ENCODE peak calls at places on chromosomes 5 and 9, in ten cellular contexts. One of them, this sample, is unnamed.

GRCh38 chr5:136133416-136134383 is 1.1 kb downstream of the SMAD5 start:
- DNase-seq in heart left ventricle: peak
- DNase-seq in fibroblast of villous mesenchyme: peak
- DNase-seq in H1: no peak
- DNase-seq in foreskin fibroblast: peak
- DNase-seq in cardiac fibroblast: peak
- DNase-seq in CD8-positive, alpha-beta T cell: peak
- DNase-seq in transverse colon: peak
- DNase-seq in fibroblast of pulmonary artery: peak
- DNase-seq in progenitor cell of endocrine pancreas: peak
- DNase-seq in this sample: peak

GRCh38 chr5:143495823-143496275 is 92.4 kb upstream of the NR3C1 start:
- DNase-seq in transverse colon: no peak
- DNase-seq in heart left ventricle: no peak
- DNase-seq in fibroblast of pulmonary artery: peak
- DNase-seq in H1: no peak
- DNase-seq in cardiac fibroblast: peak
- DNase-seq in foreskin fibroblast: peak
- DNase-seq in CD8-positive, alpha-beta T cell: no peak
- DNase-seq in progenitor cell of endocrine pancreas: no peak
- DNase-seq in fibroblast of villous mesenchyme: peak
- DNase-seq in this sample: no peak

GRCh38 chr5:133706732-133707430 is 94.5 kb upstream of the FSTL4 start:
- DNase-seq in CD8-positive, alpha-beta T cell: peak
- DNase-seq in heart left ventricle: no peak
- DNase-seq in transverse colon: no peak
- DNase-seq in foreskin fibroblast: no peak
- DNase-seq in progenitor cell of endocrine pancreas: no peak
- DNase-seq in H1: no peak
- DNase-seq in fibroblast of pulmonary artery: no peak
- DNase-seq in cardiac fibroblast: no peak
- DNase-seq in fibroblast of villous mesenchyme: no peak
- DNase-seq in this sample: no peak

GRCh38 chr5:15495026-15495425 is 5.0 kb upstream of the FBXL7 start:
- DNase-seq in fibroblast of villous mesenchyme: peak
- DNase-seq in foreskin fibroblast: no peak
- DNase-seq in transverse colon: no peak
- DNase-seq in fibroblast of pulmonary artery: no peak
- DNase-seq in CD8-positive, alpha-beta T cell: no peak
- DNase-seq in progenitor cell of endocrine pancreas: no peak
- DNase-seq in heart left ventricle: no peak
- DNase-seq in H1: no peak
- DNase-seq in cardiac fibroblast: no peak
- DNase-seq in this sample: peak

GRCh38 chr5:175572922-175573321 is 84.9 kb upstream of the HRH2 start:
- DNase-seq in cardiac fibroblast: peak
- DNase-seq in heart left ventricle: peak
- DNase-seq in foreskin fibroblast: peak
- DNase-seq in transverse colon: peak
- DNase-seq in progenitor cell of endocrine pancreas: no peak
- DNase-seq in fibroblast of pulmonary artery: peak
- DNase-seq in CD8-positive, alpha-beta T cell: no peak
- DNase-seq in H1: no peak
- DNase-seq in fibroblast of villous mesenchyme: peak
- DNase-seq in this sample: no peak

GRCh38 chr5:107669543-107670027 is 1.2 kb downstream of the EFNA5 start:
- DNase-seq in CD8-positive, alpha-beta T cell: no peak
- DNase-seq in transverse colon: peak
- DNase-seq in fibroblast of villous mesenchyme: peak
- DNase-seq in progenitor cell of endocrine pancreas: peak
- DNase-seq in H1: no peak
- DNase-seq in cardiac fibroblast: peak
- DNase-seq in foreskin fibroblast: peak
- DNase-seq in heart left ventricle: peak
- DNase-seq in fibroblast of pulmonary artery: peak
- DNase-seq in this sample: peak

GRCh38 chr5:116709082-116709481 is 134.5 kb upstream of the SEMA6A start:
- DNase-seq in foreskin fibroblast: no peak
- DNase-seq in H1: no peak
- DNase-seq in transverse colon: no peak
- DNase-seq in heart left ventricle: no peak
- DNase-seq in fibroblast of pulmonary artery: no peak
- DNase-seq in cardiac fibroblast: no peak
- DNase-seq in fibroblast of villous mesenchyme: no peak
- DNase-seq in progenitor cell of endocrine pancreas: no peak
- DNase-seq in CD8-positive, alpha-beta T cell: no peak
- DNase-seq in this sample: no peak

GRCh38 chr5:85512896-85513295 is 1104.8 kb upstream of the COX7C start:
- DNase-seq in CD8-positive, alpha-beta T cell: no peak
- DNase-seq in heart left ventricle: no peak
- DNase-seq in fibroblast of villous mesenchyme: no peak
- DNase-seq in foreskin fibroblast: no peak
- DNase-seq in H1: no peak
- DNase-seq in transverse colon: no peak
- DNase-seq in cardiac fibroblast: no peak
- DNase-seq in fibroblast of pulmonary artery: no peak
- DNase-seq in progenitor cell of endocrine pancreas: no peak
- DNase-seq in this sample: no peak

GRCh38 chr9:15670884-15671283 is 118.0 kb downstream of the CCDC171 start:
- DNase-seq in fibroblast of pulmonary artery: no peak
- DNase-seq in progenitor cell of endocrine pancreas: no peak
- DNase-seq in fibroblast of villous mesenchyme: no peak
- DNase-seq in CD8-positive, alpha-beta T cell: no peak
- DNase-seq in heart left ventricle: no peak
- DNase-seq in cardiac fibroblast: no peak
- DNase-seq in foreskin fibroblast: no peak
- DNase-seq in transverse colon: no peak
- DNase-seq in H1: no peak
- DNase-seq in this sample: no peak

GRCh38 chr5:5078009-5078897 is 61.9 kb upstream of the ADAMTS16 start:
- DNase-seq in heart left ventricle: no peak
- DNase-seq in CD8-positive, alpha-beta T cell: no peak
- DNase-seq in progenitor cell of endocrine pancreas: no peak
- DNase-seq in fibroblast of pulmonary artery: no peak
- DNase-seq in foreskin fibroblast: peak
- DNase-seq in fibroblast of villous mesenchyme: no peak
- DNase-seq in cardiac fibroblast: no peak
- DNase-seq in transverse colon: no peak
- DNase-seq in H1: peak
- DNase-seq in this sample: no peak

GRCh38 chr5:113048931-113049330 is 72.3 kb downstream of the DCP2 start:
- DNase-seq in progenitor cell of endocrine pancreas: no peak
- DNase-seq in fibroblast of villous mesenchyme: no peak
- DNase-seq in heart left ventricle: no peak
- DNase-seq in fibroblast of pulmonary artery: no peak
- DNase-seq in CD8-positive, alpha-beta T cell: no peak
- DNase-seq in transverse colon: no peak
- DNase-seq in H1: no peak
- DNase-seq in foreskin fibroblast: no peak
- DNase-seq in cardiac fibroblast: no peak
- DNase-seq in this sample: no peak

GRCh38 chr9:90038778-90039177 is 434.0 kb downstream of the GADD45G start:
- DNase-seq in transverse colon: no peak
- DNase-seq in cardiac fibroblast: no peak
- DNase-seq in fibroblast of pulmonary artery: no peak
- DNase-seq in progenitor cell of endocrine pancreas: no peak
- DNase-seq in CD8-positive, alpha-beta T cell: no peak
- DNase-seq in foreskin fibroblast: no peak
- DNase-seq in fibroblast of villous mesenchyme: no peak
- DNase-seq in H1: no peak
- DNase-seq in heart left ventricle: no peak
- DNase-seq in this sample: no peak

GRCh38 chr5:173281910-173282309 is 46.3 kb downstream of the STC2 start:
- DNase-seq in foreskin fibroblast: peak
- DNase-seq in heart left ventricle: no peak
- DNase-seq in cardiac fibroblast: peak
- DNase-seq in transverse colon: no peak
- DNase-seq in fibroblast of pulmonary artery: peak
- DNase-seq in progenitor cell of endocrine pancreas: no peak
- DNase-seq in CD8-positive, alpha-beta T cell: no peak
- DNase-seq in fibroblast of villous mesenchyme: no peak
- DNase-seq in H1: peak
- DNase-seq in this sample: no peak

DNA sequence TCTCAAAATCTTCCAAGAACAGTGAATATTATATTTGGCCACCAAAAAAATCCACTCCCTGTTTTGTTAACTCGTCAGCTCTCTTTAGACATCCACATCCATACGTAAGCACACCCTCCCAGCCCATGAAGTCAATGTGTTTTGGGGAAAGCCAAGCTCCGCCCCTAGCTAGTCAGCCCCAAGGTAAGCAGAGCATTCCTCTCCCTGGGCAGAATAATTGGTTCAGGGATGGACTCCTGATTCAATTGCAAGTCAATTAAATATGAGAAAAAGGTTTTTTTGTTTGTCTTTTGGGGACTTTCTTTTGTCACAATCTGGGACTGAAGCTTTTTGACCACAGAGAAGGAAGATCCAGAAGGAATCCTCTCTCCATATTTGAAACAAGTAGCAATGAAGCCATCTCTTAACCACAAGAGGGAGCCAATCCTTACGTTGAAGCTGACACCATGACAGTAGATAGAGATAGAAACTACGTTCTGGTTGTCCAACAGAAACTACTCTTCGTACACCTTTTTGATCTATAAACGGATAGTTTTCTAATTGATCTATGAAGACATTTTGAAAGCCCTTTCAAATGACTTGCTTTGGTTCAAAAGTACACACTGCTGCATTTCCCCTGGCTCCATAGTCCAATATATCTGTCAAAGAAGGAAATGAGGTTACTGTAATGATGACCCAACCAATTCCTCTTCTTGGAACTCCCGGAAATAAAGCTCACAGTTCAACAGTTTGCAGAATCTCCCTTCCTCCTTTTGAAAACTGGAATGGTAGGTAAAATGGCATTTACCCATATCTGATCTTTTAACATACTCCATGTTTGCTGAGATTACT is 166.4 kb downstream of the TLE1 start:
- DNase-seq in transverse colon: no peak
- DNase-seq in H1: no peak
- DNase-seq in CD8-positive, alpha-beta T cell: no peak
- DNase-seq in heart left ventricle: no peak
- DNase-seq in cardiac fibroblast: peak
- DNase-seq in fibroblast of villous mesenchyme: peak
- DNase-seq in foreskin fibroblast: peak
- DNase-seq in progenitor cell of endocrine pancreas: no peak
- DNase-seq in fibroblast of pulmonary artery: peak
- DNase-seq in this sample: no peak
- TF ChIP-seq CTCF in transverse colon: peak
- TF ChIP-seq CTCF in H1: no peak
- TF ChIP-seq CTCF in CD8-positive, alpha-beta T cell: no peak
- TF ChIP-seq CTCF in heart left ventricle: peak
- TF ChIP-seq CTCF in cardiac fibroblast: peak
- TF ChIP-seq CTCF in fibroblast of villous mesenchyme: peak
- TF ChIP-seq CTCF in foreskin fibroblast: peak
- TF ChIP-seq CTCF in progenitor cell of endocrine pancreas: peak
- TF ChIP-seq CTCF in fibroblast of pulmonary artery: peak
- TF ChIP-seq CTCF in this sample: peak

GRCh38 chr9:68653141-68653595 is 51.9 kb upstream of the PIP5K1B start:
- DNase-seq in fibroblast of pulmonary artery: no peak
- DNase-seq in heart left ventricle: no peak
- DNase-seq in CD8-positive, alpha-beta T cell: no peak
- DNase-seq in H1: no peak
- DNase-seq in progenitor cell of endocrine pancreas: no peak
- DNase-seq in transverse colon: no peak
- DNase-seq in foreskin fibroblast: no peak
- DNase-seq in cardiac fibroblast: no peak
- DNase-seq in fibroblast of villous mesenchyme: no peak
- DNase-seq in this sample: no peak
- TF ChIP-seq CTCF in fibroblast of pulmonary artery: no peak
- TF ChIP-seq CTCF in heart left ventricle: no peak
- TF ChIP-seq CTCF in CD8-positive, alpha-beta T cell: no peak
- TF ChIP-seq CTCF in H1: no peak
- TF ChIP-seq CTCF in progenitor cell of endocrine pancreas: no peak
- TF ChIP-seq CTCF in transverse colon: no peak
- TF ChIP-seq CTCF in foreskin fibroblast: no peak
- TF ChIP-seq CTCF in cardiac fibroblast: no peak
- TF ChIP-seq CTCF in fibroblast of villous mesenchyme: no peak
- TF ChIP-seq CTCF in this sample: no peak

DNA sequence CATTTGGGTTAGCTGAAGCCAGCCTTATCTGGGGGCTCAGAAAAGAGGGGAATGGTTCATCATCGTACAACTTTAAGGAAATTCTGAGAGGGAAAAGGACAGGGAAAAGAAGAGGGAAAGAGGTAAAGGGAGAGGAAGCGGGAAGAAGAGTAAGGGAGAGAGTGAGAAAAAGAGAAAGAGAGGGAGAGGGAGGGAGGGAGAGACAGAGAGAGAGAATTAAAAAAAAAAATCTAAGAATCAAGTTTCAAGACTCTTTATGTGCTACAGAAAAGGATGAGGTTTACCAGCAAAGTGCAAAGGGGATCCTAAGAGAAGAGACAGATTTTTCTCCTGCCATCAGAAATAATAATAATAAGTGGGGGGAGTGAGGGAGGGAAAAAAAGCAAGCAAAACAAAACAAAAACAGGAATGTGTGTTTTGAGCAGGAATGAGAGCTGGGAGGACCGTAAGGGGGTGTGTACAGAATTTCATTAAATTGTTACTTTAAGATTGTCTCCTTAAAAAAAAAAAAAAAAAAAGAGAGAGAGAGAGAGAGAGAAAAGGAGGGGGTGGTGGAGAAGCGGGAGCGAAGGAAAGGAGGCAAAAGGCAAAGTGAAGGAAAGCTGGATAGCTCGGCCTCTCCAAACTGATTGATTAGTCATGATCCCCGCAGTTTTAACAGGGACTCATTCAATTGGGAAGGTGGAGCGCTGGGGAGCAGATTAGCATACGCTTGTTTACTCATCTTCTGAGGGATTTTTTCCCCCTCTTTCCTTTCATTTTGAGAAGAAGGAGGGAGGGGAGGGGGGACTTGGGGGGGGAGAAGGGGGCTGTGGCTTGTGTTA is 438 bp upstream of the PAPPA start:
- DNase-seq in H1: no peak
- DNase-seq in fibroblast of pulmonary artery: peak
- DNase-seq in foreskin fibroblast: peak
- DNase-seq in heart left ventricle: no peak
- DNase-seq in fibroblast of villous mesenchyme: peak
- DNase-seq in transverse colon: no peak
- DNase-seq in CD8-positive, alpha-beta T cell: no peak
- DNase-seq in cardiac fibroblast: peak
- DNase-seq in progenitor cell of endocrine pancreas: no peak
- DNase-seq in this sample: no peak
- TF ChIP-seq CTCF in H1: no peak
- TF ChIP-seq CTCF in fibroblast of pulmonary artery: no peak
- TF ChIP-seq CTCF in foreskin fibroblast: no peak
- TF ChIP-seq CTCF in heart left ventricle: no peak
- TF ChIP-seq CTCF in fibroblast of villous mesenchyme: no peak
- TF ChIP-seq CTCF in transverse colon: no peak
- TF ChIP-seq CTCF in CD8-positive, alpha-beta T cell: no peak
- TF ChIP-seq CTCF in cardiac fibroblast: no peak
- TF ChIP-seq CTCF in progenitor cell of endocrine pancreas: no peak
- TF ChIP-seq CTCF in this sample: no peak

DNA sequence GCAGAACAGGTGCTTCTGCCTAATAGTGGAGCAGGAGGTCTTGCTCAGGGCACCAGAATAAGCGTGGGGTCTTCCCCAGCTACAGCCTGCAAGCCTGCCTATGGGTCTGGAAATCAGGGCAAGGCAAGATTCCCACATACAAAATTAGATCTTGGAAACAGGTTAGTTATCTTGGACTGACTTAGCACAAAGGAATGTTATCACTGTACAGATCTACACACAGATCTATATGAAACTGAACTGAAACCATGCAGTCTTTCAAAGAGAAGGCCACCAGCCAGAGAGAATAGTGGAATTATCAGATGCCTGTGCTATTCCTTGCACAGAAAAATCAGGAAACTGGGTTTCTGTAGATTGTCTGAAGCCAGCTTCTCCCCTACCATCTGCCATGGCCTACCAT is 585.7 kb downstream of the ACTL7B start:
- DNase-seq in cardiac fibroblast: no peak
- DNase-seq in progenitor cell of endocrine pancreas: no peak
- DNase-seq in heart left ventricle: no peak
- DNase-seq in fibroblast of villous mesenchyme: peak
- DNase-seq in CD8-positive, alpha-beta T cell: no peak
- DNase-seq in H1: no peak
- DNase-seq in fibroblast of pulmonary artery: no peak
- DNase-seq in transverse colon: no peak
- DNase-seq in foreskin fibroblast: no peak
- DNase-seq in this sample: no peak
- TF ChIP-seq CTCF in cardiac fibroblast: no peak
- TF ChIP-seq CTCF in progenitor cell of endocrine pancreas: no peak
- TF ChIP-seq CTCF in heart left ventricle: no peak
- TF ChIP-seq CTCF in fibroblast of villous mesenchyme: no peak
- TF ChIP-seq CTCF in CD8-positive, alpha-beta T cell: no peak
- TF ChIP-seq CTCF in H1: peak
- TF ChIP-seq CTCF in fibroblast of pulmonary artery: no peak
- TF ChIP-seq CTCF in transverse colon: no peak
- TF ChIP-seq CTCF in foreskin fibroblast: no peak
- TF ChIP-seq CTCF in this sample: no peak

This sample was measured in glutamatergic neuron.